ENCODE peak calls at places on chromosomes 2 and 18, in nine cellular contexts. One of them, this sample, is unnamed.
A peak's percentile ranks its signal among the peaks of the same experiment; 100 is the strongest.

GRCh38 chr2:124264496-124265160 is 239.5 kb downstream of the CNTNAP5 start:
- DNase-seq in T-helper 1 cell: no peak
- DNase-seq in spleen: no peak
- DNase-seq in stimulated activated CD8-positive, alpha-beta memory T cell treated with anti-CD3 and anti-CD28 coated beads, Interleukin-4, amount 100 ng/mL, for 24 hours: no peak
- DNase-seq in LoVo: no peak
- DNase-seq in skeletal muscle cell: peak; percentile 53
- DNase-seq in naive thymus-derived CD8-positive, alpha-beta T cell: no peak
- DNase-seq in HCT116: no peak
- DNase-seq in AG08395: peak; percentile 28
- DNase-seq in this sample: no peak

GRCh38 chr2:112541315-112542122 is 746 bp upstream of the POLR1B start:
- DNase-seq in HCT116: no peak
- DNase-seq in LoVo: no peak
- DNase-seq in stimulated activated CD8-positive, alpha-beta memory T cell treated with anti-CD3 and anti-CD28 coated beads, Interleukin-4, amount 100 ng/mL, for 24 hours: peak; percentile 52
- DNase-seq in T-helper 1 cell: peak; percentile 81
- DNase-seq in naive thymus-derived CD8-positive, alpha-beta T cell: peak; percentile 48
- DNase-seq in skeletal muscle cell: no peak
- DNase-seq in spleen: peak; percentile 94
- DNase-seq in AG08395: peak; percentile 76
- DNase-seq in this sample: peak; percentile 87

GRCh38 chr2:206225435-206226232 is 48.8 kb upstream of the ZDBF2 start:
- DNase-seq in T-helper 1 cell: peak; percentile 52
- DNase-seq in spleen: no peak
- DNase-seq in AG08395: no peak
- DNase-seq in naive thymus-derived CD8-positive, alpha-beta T cell: no peak
- DNase-seq in HCT116: no peak
- DNase-seq in stimulated activated CD8-positive, alpha-beta memory T cell treated with anti-CD3 and anti-CD28 coated beads, Interleukin-4, amount 100 ng/mL, for 24 hours: no peak
- DNase-seq in LoVo: no peak
- DNase-seq in skeletal muscle cell: no peak
- DNase-seq in this sample: no peak

GRCh38 chr2:212193066-212193465 is 345.5 kb downstream of the ERBB4 start:
- DNase-seq in spleen: no peak
- DNase-seq in skeletal muscle cell: no peak
- DNase-seq in T-helper 1 cell: no peak
- DNase-seq in stimulated activated CD8-positive, alpha-beta memory T cell treated with anti-CD3 and anti-CD28 coated beads, Interleukin-4, amount 100 ng/mL, for 24 hours: no peak
- DNase-seq in AG08395: no peak
- DNase-seq in LoVo: no peak
- DNase-seq in HCT116: no peak
- DNase-seq in naive thymus-derived CD8-positive, alpha-beta T cell: no peak
- DNase-seq in this sample: no peak

GRCh38 chr2:216142540-216142939 is 33.4 kb downstream of the XRCC5 start:
- DNase-seq in T-helper 1 cell: peak; percentile 65
- DNase-seq in skeletal muscle cell: peak; percentile 34
- DNase-seq in stimulated activated CD8-positive, alpha-beta memory T cell treated with anti-CD3 and anti-CD28 coated beads, Interleukin-4, amount 100 ng/mL, for 24 hours: no peak
- DNase-seq in LoVo: no peak
- DNase-seq in AG08395: peak; percentile 79
- DNase-seq in HCT116: no peak
- DNase-seq in spleen: no peak
- DNase-seq in naive thymus-derived CD8-positive, alpha-beta T cell: no peak
- DNase-seq in this sample: peak; percentile 77

GRCh38 chr2:126766295-126766694 is 110.3 kb downstream of the GYPC start:
- DNase-seq in stimulated activated CD8-positive, alpha-beta memory T cell treated with anti-CD3 and anti-CD28 coated beads, Interleukin-4, amount 100 ng/mL, for 24 hours: no peak
- DNase-seq in HCT116: no peak
- DNase-seq in naive thymus-derived CD8-positive, alpha-beta T cell: no peak
- DNase-seq in LoVo: no peak
- DNase-seq in AG08395: no peak
- DNase-seq in T-helper 1 cell: no peak
- DNase-seq in skeletal muscle cell: no peak
- DNase-seq in spleen: no peak
- DNase-seq in this sample: no peak

GRCh38 chr2:176105727-176106635 is 1.1 kb upstream of the HOXD11 start:
- DNase-seq in stimulated activated CD8-positive, alpha-beta memory T cell treated with anti-CD3 and anti-CD28 coated beads, Interleukin-4, amount 100 ng/mL, for 24 hours: no peak
- DNase-seq in T-helper 1 cell: no peak
- DNase-seq in skeletal muscle cell: no peak
- DNase-seq in LoVo: no peak
- DNase-seq in spleen: no peak
- DNase-seq in naive thymus-derived CD8-positive, alpha-beta T cell: no peak
- DNase-seq in HCT116: no peak
- DNase-seq in AG08395: no peak
- DNase-seq in this sample: peak; percentile 22

GRCh38 chr2:236177967-236178909 is 10.1 kb upstream of the GBX2 start:
- DNase-seq in AG08395: peak; percentile 78
- DNase-seq in spleen: no peak
- DNase-seq in T-helper 1 cell: peak; percentile 20
- DNase-seq in naive thymus-derived CD8-positive, alpha-beta T cell: no peak
- DNase-seq in HCT116: peak; percentile 56
- DNase-seq in skeletal muscle cell: no peak
- DNase-seq in stimulated activated CD8-positive, alpha-beta memory T cell treated with anti-CD3 and anti-CD28 coated beads, Interleukin-4, amount 100 ng/mL, for 24 hours: no peak
- DNase-seq in LoVo: peak; percentile 80
- DNase-seq in this sample: peak; percentile 88

GRCh38 chr18:54608008-54608642 is 17.1 kb downstream of the DYNAP start:
- DNase-seq in T-helper 1 cell: no peak
- DNase-seq in skeletal muscle cell: peak; percentile 2
- DNase-seq in AG08395: no peak
- DNase-seq in stimulated activated CD8-positive, alpha-beta memory T cell treated with anti-CD3 and anti-CD28 coated beads, Interleukin-4, amount 100 ng/mL, for 24 hours: no peak
- DNase-seq in LoVo: peak; percentile 53
- DNase-seq in naive thymus-derived CD8-positive, alpha-beta T cell: no peak
- DNase-seq in spleen: no peak
- DNase-seq in HCT116: no peak
- DNase-seq in this sample: no peak

This sample was measured in AG20443.